ENCODE peak calls at places on chromosome 14, in five cellular contexts. I, F, Z, O and S are unnamed samples.

GRCh38 chr14:66401447-66402095 is 84.6 kb upstream of the CCDC196 start:
- DNase-seq in I (peak; percentile 17), F (no peak), Z (no peak), O (no peak), S (no peak)

GRCh38 chr14:100283984-100284881 is 22.0 kb downstream of the SLC25A29 start:
- DNase-seq in I (no peak), F (no peak), Z (no peak), O (no peak), S (no peak)

GRCh38 chr14:103408491-103409155 is 23.4 kb downstream of the MARK3 start:
- DNase-seq in I (no peak), F (no peak), Z (no peak), O (no peak), S (no peak)

GRCh38 chr14:101191882-101192660 is 288.5 kb upstream of the RTL1 start:
- DNase-seq in I (no peak), F (peak; percentile 36), Z (no peak), O (no peak), S (no peak)

GRCh38 chr14:63761356-63762117 is 33.7 kb upstream of the SGPP1 start:
- DNase-seq in I (no peak), F (no peak), Z (no peak), O (no peak), S (no peak)

GRCh38 chr14:65438266-65438933 is 25.9 kb downstream of the FUT8 start:
- DNase-seq in I (no peak), F (no peak), Z (no peak), O (no peak), S (no peak)

GRCh38 chr14:42508209-42508946 is 901.7 kb downstream of the LRFN5 start:
- DNase-seq in I (no peak), F (no peak), Z (no peak), O (no peak), S (no peak)

GRCh38 chr14:23638414-23639047 is 2.4 kb downstream of the DHRS2 start:
- DNase-seq in I (no peak), F (no peak), Z (no peak), O (no peak), S (no peak)

GRCh38 chr14:50839048-50839447 is 8.1 kb upstream of the NIN start:
- DNase-seq in I (no peak), F (no peak), Z (no peak), O (no peak), S (no peak)

GRCh38 chr14:66206554-66206953 is 279.6 kb upstream of the CCDC196 start:
- DNase-seq in I (no peak), F (no peak), Z (no peak), O (no peak), S (no peak)

GRCh38 chr14:91307046-91307445 is 62.5 kb upstream of the GPR68 start:
- DNase-seq in I (no peak), F (no peak), Z (no peak), O (no peak), S (no peak)

GRCh38 chr14:79487632-79488031 is 723.7 kb downstream of the DIO2 start:
- DNase-seq in I (no peak), F (no peak), Z (no peak), O (no peak), S (no peak)

GRCh38 chr14:104267895-104268294 is 129.5 kb downstream of the KIF26A start:
- DNase-seq in I (no peak), F (no peak), Z (no peak), O (no peak), S (no peak)

GRCh38 chr14:100103261-100104005 is 38.2 kb downstream of the EVL start:
- DNase-seq in I (no peak), F (no peak), Z (no peak), O (no peak), S (no peak)

GRCh38 chr14:69259531-69260245 is at the start of gene GALNT16:
- DNase-seq in I (no peak), F (no peak), Z (no peak), O (peak; percentile 49), S (no peak)

GRCh38 chr14:54922598-54922997 is 20.0 kb upstream of the GCH1 start:
- DNase-seq in I (no peak), F (no peak), Z (no peak), O (no peak), S (no peak)
- H3K9me3 ChIP-seq in I (no peaks in the 10 kb centered on the region), F (no peaks in the 10 kb centered on the region), Z (no peaks in the 10 kb centered on the region), O (no peaks in the 10 kb centered on the region), S (no peaks in the 10 kb centered on the region)

GRCh38 chr14:96538097-96538496 is 35.9 kb downstream of the PAPOLA start:
- DNase-seq in I (no peak), F (no peak), Z (no peak), O (no peak), S (no peak)
- H3K9me3 ChIP-seq in I (no peaks in the 10 kb centered on the region), F (no peaks in the 10 kb centered on the region), Z (no peaks in the 10 kb centered on the region), O (no peaks in the 10 kb centered on the region), S (no peaks in the 10 kb centered on the region)

GRCh38 chr14:106044515-106044914 is 518.1 kb downstream of the TMEM121 start:
- DNase-seq in I (no peak), F (no peak), Z (no peak), O (no peak), S (no peak)
- H3K9me3 ChIP-seq in I (no peaks in the 10 kb centered on the region), F (no peaks in the 10 kb centered on the region), Z (no peaks in the 10 kb centered on the region), O (no peaks in the 10 kb centered on the region), S (no peaks in the 10 kb centered on the region)

GRCh38 chr14:29752221-29752923 is 175.3 kb downstream of the PRKD1 start:
- DNase-seq in I (no peak), F (no peak), Z (no peak), O (no peak), S (no peak)
- H3K9me3 ChIP-seq in I (no peaks in the 10 kb centered on the region), F (no peaks in the 10 kb centered on the region), Z (no peaks in the 10 kb centered on the region), O (no peaks in the 10 kb centered on the region), S (no peaks in the 10 kb centered on the region)

GRCh38 chr14:105881021-105881930 is 354.9 kb downstream of the TMEM121 start:
- DNase-seq in I (no peak), F (peak; percentile 48), Z (no peak), O (peak; percentile 5), S (no peak)

GRCh38 chr14:105880616-105881015 is 354.2 kb downstream of the TMEM121 start:
- DNase-seq in I (no peak), F (peak; percentile 46), Z (no peak), O (peak; percentile 2), S (no peak)

GRCh38 chr14:105884808-105885281 is 358.5 kb downstream of the TMEM121 start:
- DNase-seq in I (no peak), F (peak; percentile 45), Z (no peak), O (no peak), S (no peak)

GRCh38 chr14:105883066-105884005 is 357.0 kb downstream of the TMEM121 start:
- DNase-seq in I (no peak), F (peak; percentile 34), Z (no peak), O (peak; percentile 5), S (no peak)

GRCh38 chr14:105882626-105883025 is 356.2 kb downstream of the TMEM121 start:
- DNase-seq in I (no peak), F (peak; percentile 41), Z (no peak), O (peak; percentile 10), S (no peak)
- H3K9me3 ChIP-seq in I (no peaks in the 10 kb centered on the region), F (no peaks in the 10 kb centered on the region), Z (no peaks in the 10 kb centered on the region), O (no peaks in the 10 kb centered on the region), S (peaks cover 5% of the 10 kb centered on the region)

DNA sequence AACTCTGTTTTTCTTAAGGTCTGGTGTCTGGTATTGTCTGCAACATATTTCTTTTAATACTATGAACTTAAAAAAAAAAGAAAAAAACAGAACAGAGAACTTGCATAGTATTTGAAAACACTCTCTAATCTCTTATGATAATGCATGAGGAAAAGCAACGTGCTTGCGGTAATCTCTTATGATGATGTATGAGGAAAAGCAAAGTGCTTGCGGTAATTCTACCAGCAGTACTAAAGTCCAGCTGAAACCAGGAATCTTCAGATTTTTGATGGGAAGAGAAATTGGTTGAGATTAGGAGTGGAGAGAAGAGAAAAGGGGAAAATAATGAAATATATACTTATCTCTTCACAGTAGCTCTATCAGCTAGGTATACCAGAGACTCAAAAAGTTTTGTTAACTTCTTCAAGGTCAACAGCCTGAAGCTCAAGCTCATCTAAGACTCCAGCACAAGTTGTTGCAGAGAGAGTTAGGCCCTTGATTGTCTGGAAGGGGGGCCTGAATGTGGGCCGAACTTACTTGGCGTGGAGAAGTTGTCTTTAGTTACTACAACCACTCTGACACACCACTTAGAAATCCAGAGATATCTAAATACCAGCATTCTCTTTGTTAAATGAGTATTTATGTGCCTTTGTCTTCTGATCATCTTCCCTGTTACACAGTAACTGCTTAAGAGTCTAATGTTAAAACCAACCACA is 240.4 kb downstream of the PRKD1 start:
- DNase-seq in I (no peak), F (no peak), Z (no peak), O (no peak), S (no peak)
- H3K9me3 ChIP-seq in I (no peaks in the 10 kb centered on the region), F (no peaks in the 10 kb centered on the region), Z (no peaks in the 10 kb centered on the region), O (no peaks in the 10 kb centered on the region), S (no peaks in the 10 kb centered on the region)

GRCh38 chr14:82080319-82080718 is 546.7 kb upstream of the SEL1L start:
- DNase-seq in I (no peak), F (no peak), Z (no peak), O (no peak), S (no peak)

GRCh38 chr14:82079553-82079952 is 545.9 kb upstream of the SEL1L start:
- DNase-seq in I (no peak), F (no peak), Z (no peak), O (no peak), S (no peak)

GRCh38 chr14:82084813-82085212 is 551.2 kb upstream of the SEL1L start:
- DNase-seq in I (no peak), F (no peak), Z (no peak), O (no peak), S (no peak)
- H3K9me3 ChIP-seq in I (no peaks in the 10 kb centered on the region), F (no peaks in the 10 kb centered on the region), Z (no peaks in the 10 kb centered on the region), O (no peaks in the 10 kb centered on the region), S (peaks cover 1% of the 10 kb centered on the region)

GRCh38 chr14:82999802-83000201 is 1466.1 kb upstream of the SEL1L start:
- DNase-seq in I (no peak), F (no peak), Z (no peak), O (no peak), S (no peak)
- H3K9me3 ChIP-seq in I (no peaks in the 10 kb centered on the region), F (no peaks in the 10 kb centered on the region), Z (no peaks in the 10 kb centered on the region), O (no peaks in the 10 kb centered on the region), S (no peaks in the 10 kb centered on the region)